ENCODE peak calls at places on chromosomes 16 and 17, in nine cellular contexts. O is lung, R is breast epithelium, T is upper lobe of right lung, L is HepG2, B is left ventricle myocardium inferior, A is fibroblast of mammary gland, U is cardiac fibroblast, F is ascending aorta. I is an unnamed sample.

GRCh38 chr17:39199986-39200879 is at the start of gene RPL19:
- DNase-seq in T (peak), A (peak), O (peak), U (peak), F (peak), B (peak), L (peak), R (peak), I (peak)

GRCh38 chr17:8163978-8164814 is 1.4 kb upstream of the VAMP2 start:
- DNase-seq in O (peak), R (no peak), A (peak), T (peak), L (no peak), B (peak), U (peak), F (peak), I (no peak)

GRCh38 chr17:28737770-28738679 is 5.8 kb upstream of the TRAF4 start:
- DNase-seq in F (no peak), A (no peak), R (no peak), B (no peak), L (no peak), U (no peak), T (no peak), O (no peak), I (no peak)

GRCh38 chr17:29150191-29150590 is 30.0 kb downstream of the MYO18A start:
- DNase-seq in L (no peak), T (no peak), B (no peak), U (no peak), O (no peak), A (no peak), F (no peak), R (peak), I (no peak)

GRCh38 chr17:3015890-3016289 is 47.5 kb downstream of the OR1D5 start:
- DNase-seq in R (no peak), F (no peak), O (no peak), L (no peak), T (no peak), U (no peak), B (no peak), A (peak), I (no peak)

GRCh38 chr16:11329891-11330290 is 15.4 kb upstream of the RMI2 start:
- DNase-seq in L (no peak), F (no peak), O (no peak), B (no peak), U (no peak), T (no peak), R (no peak), A (no peak), I (no peak)

GRCh38 chr16:52050418-52050817 is 496.5 kb downstream of the TOX3 start:
- DNase-seq in B (no peak), R (no peak), F (no peak), A (peak), T (no peak), L (peak), O (no peak), U (peak), I (peak)

GRCh38 chr17:38660097-38661026 is 14.4 kb downstream of the EPOP start:
- DNase-seq in L (no peak), A (no peak), R (no peak), T (no peak), B (no peak), O (peak), F (no peak), U (no peak), I (no peak)

GRCh38 chr16:58755989-58756649 is 22.0 kb upstream of the GOT2 start:
- DNase-seq in O (peak), L (peak), R (peak), B (peak), F (no peak), T (no peak), U (peak), A (peak), I (peak)

GRCh38 chr16:89821438-89822187 is 5.2 kb upstream of the FANCA start:
- DNase-seq in B (no peak), A (no peak), T (no peak), O (no peak), U (no peak), R (no peak), L (peak), F (no peak), I (no peak)

GRCh38 chr16:73219176-73219575 is 171.2 kb upstream of the ZFHX3 start:
- DNase-seq in R (no peak), U (no peak), B (no peak), O (no peak), F (no peak), T (no peak), L (no peak), A (no peak), I (no peak)

GRCh38 chr17:49588726-49589555 is 13.3 kb downstream of the NXPH3 start:
- DNase-seq in L (no peak), T (no peak), F (no peak), O (no peak), A (peak), B (no peak), U (peak), R (peak), I (no peak)

GRCh38 chr16:50166511-50167500 is 13.7 kb downstream of the TENT4B start:
- DNase-seq in B (no peak), T (no peak), A (peak), U (peak), R (no peak), L (peak), F (no peak), O (no peak), I (no peak)

GRCh38 chr17:41060052-41060604 is at the start of gene KRTAP2-3:
- DNase-seq in T (no peak), U (peak), L (peak), F (no peak), R (no peak), B (no peak), A (peak), O (no peak), I (peak)

GRCh38 chr16:3170440-3171180 is 17.4 kb upstream of the OR1F1 start:
- DNase-seq in F (no peak), R (no peak), L (no peak), T (no peak), B (no peak), O (no peak), A (no peak), U (peak), I (no peak)

GRCh38 chr17:76968707-76969597 is 100.7 kb downstream of the MGAT5B start:
- DNase-seq in O (peak), F (no peak), L (no peak), U (no peak), A (no peak), T (no peak), R (no peak), B (no peak), I (no peak)

GRCh38 chr16:73228649-73229048 is 180.7 kb upstream of the ZFHX3 start:
- DNase-seq in T (no peak), O (no peak), A (peak), B (no peak), R (no peak), U (peak), F (no peak), L (no peak), I (no peak)

GRCh38 chr16:15855704-15856003 is 1.2 kb downstream of the MYH11 start:
- DNase-seq in L (no peak), F (no peak), T (no peak), U (no peak), R (no peak), O (no peak), B (no peak), A (no peak), I (no peak)

GRCh38 chr17:10673318-10673717 is 16.2 kb upstream of the MYH3 start:
- DNase-seq in O (no peak), A (no peak), F (no peak), R (no peak), T (no peak), L (no peak), U (no peak), B (no peak), I (no peak)

GRCh38 chr16:30490210-30490609 is 17.7 kb downstream of the ITGAL start:
- DNase-seq in F (no peak), A (no peak), L (no peak), B (no peak), O (no peak), U (no peak), R (no peak), T (no peak), I (no peak)

GRCh38 chr16:75385507-75386152 is 47.7 kb downstream of the CFDP1 start:
- DNase-seq in A (peak), F (no peak), B (no peak), T (no peak), R (no peak), U (peak), O (no peak), L (peak), I (peak)

DNA sequence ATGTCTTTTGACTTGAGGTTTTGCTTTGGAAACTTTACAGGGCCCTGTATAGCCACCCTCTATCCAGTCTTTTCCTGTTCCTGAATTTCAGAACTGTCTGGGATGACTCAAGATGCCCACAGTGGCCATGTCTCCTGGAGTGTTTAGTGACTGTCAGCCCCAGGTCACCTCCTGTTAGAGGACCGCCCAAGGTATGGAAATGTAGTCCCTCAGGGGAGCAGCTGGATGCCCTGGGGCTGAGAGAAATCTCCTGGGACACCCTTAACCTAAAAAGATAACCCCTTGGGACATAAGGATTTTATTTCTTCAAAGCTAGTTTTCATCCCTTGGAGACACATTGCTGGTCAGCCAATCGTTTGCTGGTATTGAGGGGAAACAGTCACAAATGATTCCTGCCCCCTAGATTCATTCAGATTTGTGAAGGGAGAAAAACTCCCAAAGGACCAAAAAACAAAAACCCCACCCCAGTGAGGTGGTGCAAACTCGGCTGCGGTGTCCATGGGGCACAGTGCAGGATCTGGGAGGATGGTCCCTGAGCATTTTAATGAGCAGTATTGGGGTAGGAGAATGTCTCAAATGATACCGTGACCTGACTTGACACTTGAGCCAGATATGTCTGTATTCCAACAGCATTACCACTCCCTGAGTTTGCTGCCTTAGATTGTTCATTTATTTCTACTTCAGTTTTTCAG is 1.7 kb downstream of the ZNF267 start:
- DNase-seq in B (no peak), A (peak), L (no peak), O (no peak), U (peak), F (no peak), R (no peak), T (no peak), I (no peak)
- TF ChIP-seq CTCF in B (no peak), A (no peak), L (no peak), O (no peak), U (no peak), F (no peak), R (no peak), T (no peak), I (no peak)

GRCh38 chr16:88306860-88307545 is 75.8 kb upstream of the ZNF469 start:
- DNase-seq in T (no peak), B (peak), R (no peak), A (peak), U (peak), L (peak), F (no peak), O (no peak), I (peak)
- H3K4me3 ChIP-seq in T (no peak), B (no peak), R (no peak), A (no peak), U (no peak), L (no peak), F (peak), O (no peak), I (no peak)

GRCh38 chr17:82931696-82932060 is 91.9 kb upstream of the ZNF750 start:
- DNase-seq in O (no peak), U (peak), A (peak), T (peak), B (peak), R (peak), F (no peak), L (no peak), I (no peak)

GRCh38 chr17:82933006-82933310 is 93.1 kb upstream of the ZNF750 start:
- DNase-seq in B (peak), U (no peak), L (no peak), O (no peak), R (peak), A (no peak), F (no peak), T (peak), I (no peak)

GRCh38 chr17:82932146-82933005 is 92.6 kb upstream of the ZNF750 start:
- DNase-seq in T (peak), U (peak), L (no peak), A (peak), F (no peak), B (peak), O (no peak), R (peak), I (no peak)

GRCh38 chr17:82935944-82936767 is 96.3 kb upstream of the ZNF750 start:
- DNase-seq in B (peak), A (no peak), R (peak), O (no peak), T (peak), U (no peak), F (no peak), L (no peak), I (no peak)

DNA sequence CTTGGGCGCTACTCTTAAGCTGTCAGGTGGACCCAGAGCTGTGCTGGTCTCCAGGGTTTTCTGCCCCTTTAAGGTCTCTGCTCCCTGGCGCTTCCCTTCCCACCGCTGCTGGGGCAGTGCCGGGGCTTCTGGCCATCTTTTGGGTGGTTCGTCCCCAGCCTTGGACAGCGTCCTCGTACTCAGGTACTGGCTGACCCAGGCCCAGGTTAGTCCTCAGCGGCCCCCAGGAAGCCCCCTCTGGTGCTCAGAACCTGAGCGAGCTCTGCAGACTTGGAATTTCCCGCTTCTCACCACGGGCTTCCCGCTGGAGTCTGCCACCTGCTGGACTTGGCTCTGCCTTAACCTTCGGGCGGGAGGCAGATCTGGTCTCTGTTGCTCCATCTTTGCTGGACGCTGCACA is 94.1 kb upstream of the ZNF750 start:
- DNase-seq in O (no peak), L (no peak), T (peak), B (peak), F (no peak), U (no peak), R (no peak), A (no peak), I (no peak)
- TF ChIP-seq CTCF in O (no peak), L (peak), T (no peak), B (no peak), F (no peak), U (no peak), R (no peak), A (no peak), I (peak)

DNA sequence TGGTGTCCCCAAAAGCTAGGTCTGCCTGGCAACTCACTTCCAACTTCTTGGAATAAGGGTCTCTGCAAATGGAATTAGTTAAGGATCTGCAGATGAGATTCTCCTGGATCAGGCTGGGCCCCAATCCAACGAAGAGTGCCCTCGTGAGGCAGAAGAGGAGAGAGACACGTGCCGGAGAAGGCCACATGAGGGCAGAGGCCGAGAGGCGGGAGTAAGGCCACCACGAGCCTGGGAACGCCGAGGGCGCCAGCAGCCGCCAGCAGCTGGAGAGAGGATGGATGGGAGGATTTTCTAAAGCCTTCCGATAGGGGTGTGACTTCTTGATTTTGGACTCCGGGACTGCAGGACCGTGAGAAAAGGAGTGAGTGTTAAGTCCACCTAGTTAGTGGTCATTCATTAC is 76.3 kb downstream of the JPH3 start:
- DNase-seq in B (no peak), A (no peak), O (no peak), L (peak), U (no peak), F (no peak), T (no peak), R (no peak), I (no peak)
- H3K4me3 ChIP-seq in B (no peak), A (no peak), O (no peak), L (no peak), U (no peak), F (no peak), T (no peak), R (no peak), I (no peak)